ENCODE peak calls at places on chromosomes 12 and 14, in seven cellular contexts. One of them, this sample, is unnamed. For H3K9me3, the result is how much of the 10 kb centered on the place peaks cover.

GRCh38 chr12:32010631-32011030 is 51.4 kb downstream of the RESF1 start:
- DNase-seq in Karpas-422: no peak
- DNase-seq in uterus: no peak
- DNase-seq in SJSA1: no peak
- DNase-seq in NT2/D1: no peak
- DNase-seq in CD8-positive, alpha-beta memory T cell: no peak
- DNase-seq in ovary: peak
- DNase-seq in this sample: no peak

GRCh38 chr14:68476212-68476964 is 316.5 kb downstream of the ZFP36L1 start:
- DNase-seq in Karpas-422: no peak
- DNase-seq in NT2/D1: no peak
- DNase-seq in SJSA1: no peak
- DNase-seq in uterus: peak
- DNase-seq in ovary: peak
- DNase-seq in CD8-positive, alpha-beta memory T cell: no peak
- DNase-seq in this sample: no peak

GRCh38 chr12:100959481-100959880 is 164.9 kb downstream of the ANO4 start:
- DNase-seq in CD8-positive, alpha-beta memory T cell: no peak
- DNase-seq in SJSA1: no peak
- DNase-seq in ovary: no peak
- DNase-seq in NT2/D1: no peak
- DNase-seq in Karpas-422: no peak
- DNase-seq in uterus: no peak
- DNase-seq in this sample: no peak

GRCh38 chr12:75208851-75209781 is 523 bp downstream of the KCNC2 start:
- DNase-seq in uterus: no peak
- DNase-seq in NT2/D1: peak
- DNase-seq in CD8-positive, alpha-beta memory T cell: no peak
- DNase-seq in Karpas-422: no peak
- DNase-seq in ovary: no peak
- DNase-seq in SJSA1: no peak
- DNase-seq in this sample: no peak

GRCh38 chr12:103956515-103957027 is 9.1 kb upstream of the TDG start:
- DNase-seq in SJSA1: no peak
- DNase-seq in CD8-positive, alpha-beta memory T cell: no peak
- DNase-seq in ovary: no peak
- DNase-seq in NT2/D1: no peak
- DNase-seq in uterus: no peak
- DNase-seq in Karpas-422: peak
- DNase-seq in this sample: peak

GRCh38 chr14:22388669-22389625 is 200.1 kb downstream of the DAD1 start:
- DNase-seq in SJSA1: peak
- DNase-seq in CD8-positive, alpha-beta memory T cell: no peak
- DNase-seq in Karpas-422: no peak
- DNase-seq in NT2/D1: no peak
- DNase-seq in ovary: no peak
- DNase-seq in uterus: no peak
- DNase-seq in this sample: no peak

GRCh38 chr12:100279159-100279558 is 12.2 kb downstream of the SCYL2 start:
- DNase-seq in uterus: no peak
- DNase-seq in NT2/D1: no peak
- DNase-seq in SJSA1: no peak
- DNase-seq in CD8-positive, alpha-beta memory T cell: no peak
- DNase-seq in Karpas-422: no peak
- DNase-seq in ovary: no peak
- DNase-seq in this sample: no peak

GRCh38 chr12:84756961-84757360 is 155.6 kb downstream of the SLC6A15 start:
- DNase-seq in ovary: no peak
- DNase-seq in Karpas-422: no peak
- DNase-seq in SJSA1: no peak
- DNase-seq in NT2/D1: no peak
- DNase-seq in uterus: no peak
- DNase-seq in CD8-positive, alpha-beta memory T cell: no peak
- DNase-seq in this sample: no peak

GRCh38 chr14:104458845-104459244 is 120.7 kb upstream of the C14orf180 start:
- DNase-seq in SJSA1: no peak
- DNase-seq in NT2/D1: no peak
- DNase-seq in Karpas-422: no peak
- DNase-seq in ovary: no peak
- DNase-seq in CD8-positive, alpha-beta memory T cell: no peak
- DNase-seq in uterus: no peak
- DNase-seq in this sample: no peak

GRCh38 chr14:83867871-83868270 is 1662.1 kb upstream of the FLRT2 start:
- DNase-seq in uterus: no peak
- DNase-seq in Karpas-422: peak
- DNase-seq in NT2/D1: no peak
- DNase-seq in CD8-positive, alpha-beta memory T cell: no peak
- DNase-seq in ovary: peak
- DNase-seq in SJSA1: no peak
- DNase-seq in this sample: no peak

GRCh38 chr12:38664661-38665269 is 240.6 kb downstream of the CPNE8 start:
- DNase-seq in CD8-positive, alpha-beta memory T cell: no peak
- DNase-seq in SJSA1: no peak
- DNase-seq in ovary: no peak
- DNase-seq in NT2/D1: peak
- DNase-seq in Karpas-422: peak
- DNase-seq in uterus: no peak
- DNase-seq in this sample: peak

GRCh38 chr12:43332977-43333649 is 218.9 kb downstream of the ADAMTS20 start:
- DNase-seq in SJSA1: no peak
- DNase-seq in Karpas-422: no peak
- DNase-seq in NT2/D1: no peak
- DNase-seq in CD8-positive, alpha-beta memory T cell: no peak
- DNase-seq in uterus: no peak
- DNase-seq in ovary: no peak
- DNase-seq in this sample: no peak

GRCh38 chr12:108320503-108321293 is 18.4 kb downstream of the CMKLR1 start:
- DNase-seq in SJSA1: no peak
- DNase-seq in NT2/D1: peak
- DNase-seq in CD8-positive, alpha-beta memory T cell: no peak
- DNase-seq in ovary: no peak
- DNase-seq in uterus: no peak
- DNase-seq in Karpas-422: peak
- DNase-seq in this sample: no peak

GRCh38 chr14:68492889-68493288 is 300.0 kb downstream of the ZFP36L1 start:
- DNase-seq in uterus: no peak
- DNase-seq in CD8-positive, alpha-beta memory T cell: no peak
- DNase-seq in NT2/D1: no peak
- DNase-seq in SJSA1: no peak
- DNase-seq in ovary: no peak
- DNase-seq in Karpas-422: no peak
- DNase-seq in this sample: no peak

GRCh38 chr12:95802482-95803264 is 12.1 kb upstream of the NTN4 start:
- DNase-seq in Karpas-422: no peak
- DNase-seq in SJSA1: peak
- DNase-seq in ovary: no peak
- DNase-seq in NT2/D1: no peak
- DNase-seq in CD8-positive, alpha-beta memory T cell: no peak
- DNase-seq in uterus: no peak
- DNase-seq in this sample: no peak

GRCh38 chr14:73817020-73817419 is 34.6 kb upstream of the PTGR2 start:
- DNase-seq in ovary: no peak
- DNase-seq in Karpas-422: no peak
- DNase-seq in uterus: no peak
- DNase-seq in SJSA1: no peak
- DNase-seq in NT2/D1: no peak
- DNase-seq in CD8-positive, alpha-beta memory T cell: no peak
- DNase-seq in this sample: no peak

GRCh38 chr12:80257920-80258319 is 158.6 kb downstream of the OTOGL start:
- DNase-seq in CD8-positive, alpha-beta memory T cell: no peak
- DNase-seq in uterus: no peak
- DNase-seq in NT2/D1: no peak
- DNase-seq in SJSA1: no peak
- DNase-seq in Karpas-422: no peak
- DNase-seq in ovary: no peak
- DNase-seq in this sample: no peak

GRCh38 chr14:75720828-75721227 is 59.8 kb downstream of the TTLL5 start:
- DNase-seq in SJSA1: no peak
- DNase-seq in ovary: peak
- DNase-seq in Karpas-422: no peak
- DNase-seq in CD8-positive, alpha-beta memory T cell: no peak
- DNase-seq in uterus: peak
- DNase-seq in NT2/D1: no peak
- DNase-seq in this sample: no peak

GRCh38 chr12:88723219-88723618 is 142.9 kb upstream of the KITLG start:
- DNase-seq in NT2/D1: no peak
- DNase-seq in Karpas-422: no peak
- DNase-seq in SJSA1: no peak
- DNase-seq in CD8-positive, alpha-beta memory T cell: no peak
- DNase-seq in ovary: no peak
- DNase-seq in uterus: no peak
- DNase-seq in this sample: no peak

GRCh38 chr12:88726806-88727722 is 146.8 kb upstream of the KITLG start:
- DNase-seq in uterus: no peak
- DNase-seq in Karpas-422: no peak
- DNase-seq in NT2/D1: no peak
- DNase-seq in SJSA1: no peak
- DNase-seq in ovary: no peak
- DNase-seq in CD8-positive, alpha-beta memory T cell: no peak
- DNase-seq in this sample: no peak

GRCh38 chr12:88729196-88729595 is 148.9 kb upstream of the KITLG start:
- DNase-seq in SJSA1: no peak
- DNase-seq in uterus: no peak
- DNase-seq in NT2/D1: no peak
- DNase-seq in Karpas-422: no peak
- DNase-seq in CD8-positive, alpha-beta memory T cell: no peak
- DNase-seq in ovary: no peak
- DNase-seq in this sample: no peak

GRCh38 chr12:88720785-88721650 is 140.7 kb upstream of the KITLG start:
- DNase-seq in uterus: no peak
- DNase-seq in SJSA1: no peak
- DNase-seq in Karpas-422: no peak
- DNase-seq in NT2/D1: no peak
- DNase-seq in ovary: no peak
- DNase-seq in CD8-positive, alpha-beta memory T cell: no peak
- DNase-seq in this sample: no peak

GRCh38 chr12:88725592-88726143 is 145.4 kb upstream of the KITLG start:
- DNase-seq in uterus: no peak
- DNase-seq in Karpas-422: no peak
- DNase-seq in ovary: no peak
- DNase-seq in CD8-positive, alpha-beta memory T cell: no peak
- DNase-seq in SJSA1: no peak
- DNase-seq in NT2/D1: no peak
- DNase-seq in this sample: no peak
- H3K9me3 ChIP-seq in uterus: under half
- H3K9me3 ChIP-seq in Karpas-422: under half
- H3K9me3 ChIP-seq in ovary: under half
- H3K9me3 ChIP-seq in CD8-positive, alpha-beta memory T cell: under half
- H3K9me3 ChIP-seq in SJSA1: under half
- H3K9me3 ChIP-seq in NT2/D1: under half
- H3K9me3 ChIP-seq in this sample: under half

GRCh38 chr14:60510976-60511599 is 2.1 kb downstream of the SIX6 start:
- DNase-seq in Karpas-422: no peak
- DNase-seq in uterus: no peak
- DNase-seq in NT2/D1: no peak
- DNase-seq in CD8-positive, alpha-beta memory T cell: no peak
- DNase-seq in SJSA1: no peak
- DNase-seq in ovary: no peak
- DNase-seq in this sample: no peak

GRCh38 chr14:60508363-60508706 is 611 bp upstream of the SIX6 start:
- DNase-seq in uterus: no peak
- DNase-seq in SJSA1: no peak
- DNase-seq in CD8-positive, alpha-beta memory T cell: no peak
- DNase-seq in NT2/D1: no peak
- DNase-seq in Karpas-422: no peak
- DNase-seq in ovary: no peak
- DNase-seq in this sample: no peak

GRCh38 chr14:60508707-60509437 is at the start of gene SIX6:
- DNase-seq in Karpas-422: no peak
- DNase-seq in SJSA1: no peak
- DNase-seq in uterus: no peak
- DNase-seq in CD8-positive, alpha-beta memory T cell: no peak
- DNase-seq in ovary: no peak
- DNase-seq in NT2/D1: peak
- DNase-seq in this sample: no peak

GRCh38 chr14:60510254-60510975 is 1.5 kb downstream of the SIX6 start:
- DNase-seq in uterus: no peak
- DNase-seq in SJSA1: no peak
- DNase-seq in Karpas-422: no peak
- DNase-seq in ovary: no peak
- DNase-seq in CD8-positive, alpha-beta memory T cell: no peak
- DNase-seq in NT2/D1: no peak
- DNase-seq in this sample: no peak

GRCh38 chr14:60509438-60510253 is 700 bp downstream of the SIX6 start:
- DNase-seq in uterus: no peak
- DNase-seq in SJSA1: no peak
- DNase-seq in ovary: no peak
- DNase-seq in Karpas-422: no peak
- DNase-seq in NT2/D1: no peak
- DNase-seq in CD8-positive, alpha-beta memory T cell: no peak
- DNase-seq in this sample: no peak
- H3K4me3 ChIP-seq in uterus: no peak
- H3K4me3 ChIP-seq in SJSA1: no peak
- H3K4me3 ChIP-seq in ovary: no peak
- H3K4me3 ChIP-seq in Karpas-422: no peak
- H3K4me3 ChIP-seq in NT2/D1: peak
- H3K4me3 ChIP-seq in CD8-positive, alpha-beta memory T cell: no peak
- H3K4me3 ChIP-seq in this sample: no peak

GRCh38 chr12:13534242-13534641 is 337.7 kb downstream of the EMP1 start:
- DNase-seq in Karpas-422: no peak
- DNase-seq in NT2/D1: no peak
- DNase-seq in CD8-positive, alpha-beta memory T cell: no peak
- DNase-seq in ovary: no peak
- DNase-seq in uterus: no peak
- DNase-seq in SJSA1: no peak
- DNase-seq in this sample: no peak

GRCh38 chr12:13537623-13538022 is 341.1 kb downstream of the EMP1 start:
- DNase-seq in Karpas-422: no peak
- DNase-seq in uterus: no peak
- DNase-seq in NT2/D1: no peak
- DNase-seq in ovary: no peak
- DNase-seq in CD8-positive, alpha-beta memory T cell: no peak
- DNase-seq in SJSA1: no peak
- DNase-seq in this sample: no peak

GRCh38 chr12:13536219-13536910 is 339.8 kb downstream of the EMP1 start:
- DNase-seq in Karpas-422: peak
- DNase-seq in uterus: no peak
- DNase-seq in SJSA1: no peak
- DNase-seq in NT2/D1: no peak
- DNase-seq in CD8-positive, alpha-beta memory T cell: no peak
- DNase-seq in ovary: no peak
- DNase-seq in this sample: no peak

GRCh38 chr12:13538136-13538535 is 341.6 kb downstream of the EMP1 start:
- DNase-seq in uterus: no peak
- DNase-seq in Karpas-422: no peak
- DNase-seq in SJSA1: no peak
- DNase-seq in CD8-positive, alpha-beta memory T cell: no peak
- DNase-seq in ovary: no peak
- DNase-seq in NT2/D1: no peak
- DNase-seq in this sample: no peak

GRCh38 chr12:13534645-13535398 is 338.3 kb downstream of the EMP1 start:
- DNase-seq in uterus: peak
- DNase-seq in Karpas-422: peak
- DNase-seq in ovary: peak
- DNase-seq in NT2/D1: peak
- DNase-seq in CD8-positive, alpha-beta memory T cell: no peak
- DNase-seq in SJSA1: peak
- DNase-seq in this sample: peak
- H3K9me3 ChIP-seq in uterus: under half
- H3K9me3 ChIP-seq in Karpas-422: under half
- H3K9me3 ChIP-seq in ovary: under half
- H3K9me3 ChIP-seq in NT2/D1: under half
- H3K9me3 ChIP-seq in CD8-positive, alpha-beta memory T cell: under half
- H3K9me3 ChIP-seq in SJSA1: under half
- H3K9me3 ChIP-seq in this sample: under half

GRCh38 chr12:25364529-25365339 is 114.0 kb upstream of the KRAS start:
- DNase-seq in CD8-positive, alpha-beta memory T cell: no peak
- DNase-seq in SJSA1: no peak
- DNase-seq in ovary: no peak
- DNase-seq in NT2/D1: peak
- DNase-seq in uterus: no peak
- DNase-seq in Karpas-422: no peak
- DNase-seq in this sample: peak
- H3K4me3 ChIP-seq in CD8-positive, alpha-beta memory T cell: no peak
- H3K4me3 ChIP-seq in SJSA1: no peak
- H3K4me3 ChIP-seq in ovary: no peak
- H3K4me3 ChIP-seq in NT2/D1: no peak
- H3K4me3 ChIP-seq in uterus: no peak
- H3K4me3 ChIP-seq in Karpas-422: no peak
- H3K4me3 ChIP-seq in this sample: no peak

This sample was measured in HAP-1.